ENCODE peak calls at places on chromosomes 12 and 14, in four cellular contexts. P is heart right ventricle, M is HFF-Myc, R is tibial nerve. G is an unnamed sample.

GRCh38 chr14:78758333-78758732 is 588.2 kb downstream of the NRXN3 start:
- DNase-seq in P (no peak), M (no peak), R (no peak), G (peak)

GRCh38 chr14:31363331-31364073 is 56.8 kb downstream of the HEATR5A start:
- DNase-seq in P (no peak), M (no peak), R (no peak), G (no peak)

GRCh38 chr14:56002316-56002715 is 115.9 kb upstream of the PELI2 start:
- DNase-seq in P (no peak), M (no peak), R (no peak), G (no peak)

GRCh38 chr12:111339306-111339938 is 29.5 kb downstream of the PHETA1 start:
- DNase-seq in P (no peak), M (no peak), R (no peak), G (no peak)

GRCh38 chr14:99819514-99819913 is 26.3 kb downstream of the EML1 start:
- DNase-seq in P (no peak), M (no peak), R (no peak), G (no peak)

GRCh38 chr14:102969901-102970300 is 47.4 kb downstream of the AMN start:
- DNase-seq in P (no peak), M (no peak), R (no peak), G (no peak)

GRCh38 chr12:726281-727140 is 25.9 kb upstream of the WNK1 start:
- DNase-seq in P (no peak), M (no peak), R (no peak), G (no peak)

GRCh38 chr14:68076451-68076850 is 256.9 kb downstream of the RAD51B start:
- DNase-seq in P (no peak), M (no peak), R (no peak), G (no peak)

GRCh38 chr14:41549282-41549681 is 57.4 kb upstream of the LRFN5 start:
- DNase-seq in P (no peak), M (no peak), R (no peak), G (no peak)

GRCh38 chr14:68222154-68222553 is 402.6 kb downstream of the RAD51B start:
- DNase-seq in P (no peak), M (no peak), R (no peak), G (no peak)

GRCh38 chr12:77553976-77554619 is 276.6 kb upstream of the NAV3 start:
- DNase-seq in P (no peak), M (no peak), R (no peak), G (no peak)

GRCh38 chr14:67853748-67854147 is 34.2 kb downstream of the RAD51B start:
- DNase-seq in P (no peak), M (no peak), R (no peak), G (peak)

GRCh38 chr12:117438809-117439208 is 77.4 kb upstream of the NOS1 start:
- DNase-seq in P (no peak), M (no peak), R (no peak), G (no peak)

GRCh38 chr12:106247731-106248176 is at the start of gene CKAP4:
- DNase-seq in P (peak), M (no peak), R (peak), G (no peak)

GRCh38 chr14:82855912-82856381 is 1322.3 kb upstream of the SEL1L start:
- DNase-seq in P (no peak), M (no peak), R (no peak), G (no peak)

GRCh38 chr14:73712540-73713141 is 1.5 kb downstream of the PNMA1 start:
- DNase-seq in P (no peak), M (no peak), R (no peak), G (no peak)

GRCh38 chr14:104202259-104203070 is 64.1 kb downstream of the KIF26A start:
- DNase-seq in P (no peak), M (no peak), R (no peak), G (peak)

GRCh38 chr14:62654641-62655040 is 390.6 kb downstream of the KCNH5 start:
- DNase-seq in P (no peak), M (no peak), R (no peak), G (no peak)

GRCh38 chr14:35341454-35342159 is 49.4 kb downstream of the PSMA6 start:
- DNase-seq in P (peak), M (no peak), R (peak), G (peak)

GRCh38 chr14:68147331-68147730 is 327.8 kb downstream of the RAD51B start:
- DNase-seq in P (no peak), M (no peak), R (no peak), G (no peak)

GRCh38 chr14:56552615-56553014 is 27.0 kb upstream of the TMEM260 start:
- DNase-seq in P (no peak), M (no peak), R (no peak), G (no peak)

GRCh38 chr12:23655112-23655511 is 294.4 kb downstream of the SOX5 start:
- DNase-seq in P (no peak), M (no peak), R (no peak), G (no peak)

GRCh38 chr12:100963381-100963780 is 168.8 kb downstream of the ANO4 start:
- DNase-seq in P (no peak), M (no peak), R (no peak), G (no peak)

GRCh38 chr12:19546611-19547162 is 107.4 kb downstream of the AEBP2 start:
- DNase-seq in P (no peak), M (no peak), R (no peak), G (no peak)

GRCh38 chr14:54555651-54556050 is 11.3 kb upstream of the SAMD4A start:
- DNase-seq in P (no peak), M (no peak), R (no peak), G (no peak)

GRCh38 chr12:9065607-9065856 is 50.2 kb downstream of the A2M start:
- DNase-seq in P (no peak), M (no peak), R (no peak), G (no peak)

GRCh38 chr12:24919346-24920001 is 29.4 kb downstream of the BCAT1 start:
- DNase-seq in P (no peak), M (no peak), R (no peak), G (no peak)

DNA sequence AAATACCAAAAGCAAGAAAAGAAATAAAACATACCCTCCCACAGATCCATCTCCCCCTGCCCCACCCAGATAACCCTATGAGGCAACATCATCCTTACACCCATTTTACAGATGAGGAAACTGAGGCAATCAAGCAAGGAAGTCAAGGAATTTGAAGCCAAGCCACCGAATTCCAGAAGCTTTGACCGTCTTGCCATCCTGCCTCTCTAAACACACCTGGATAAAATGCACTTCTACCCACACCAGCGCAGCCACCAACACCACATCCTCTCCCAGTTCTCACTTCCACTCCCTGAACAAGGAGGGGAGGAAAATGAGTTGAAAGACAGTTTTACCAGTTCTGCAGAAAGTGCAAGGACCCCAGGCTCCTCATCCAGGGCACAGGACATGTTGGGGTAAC is 13.6 kb downstream of the CMKLR1 start:
- DNase-seq in P (no peak), M (no peak), R (no peak), G (no peak)
- TF ChIP-seq CTCF in P (no peak), M (no peak), R (no peak), G (no peak)

DNA sequence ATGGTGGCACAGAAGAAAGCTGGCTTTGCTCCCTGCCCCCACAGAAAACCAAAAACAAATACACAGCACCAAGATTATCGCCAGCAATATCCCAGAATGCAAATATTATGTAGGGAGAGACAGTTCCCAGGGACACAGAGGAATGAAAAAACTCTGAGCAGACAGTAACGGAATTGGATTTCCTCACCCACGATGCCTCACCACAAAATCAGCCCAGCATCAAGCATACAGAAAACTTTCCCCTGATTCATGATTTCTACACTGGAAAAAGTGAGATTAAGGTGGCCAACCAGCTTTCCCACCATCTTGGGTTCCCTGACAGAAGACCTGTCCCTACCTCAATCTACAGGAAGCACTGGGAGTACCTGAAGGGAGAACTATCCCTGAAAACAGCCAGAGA is 36.6 kb downstream of the PARP11 start:
- DNase-seq in P (no peak), M (no peak), R (no peak), G (no peak)
- H3K4me3 ChIP-seq in P (no peak), M (no peak), R (no peak), G (no peak)

GRCh38 chr12:65540140-65540539 is 261.7 kb downstream of the MSRB3 start:
- DNase-seq in P (no peak), M (no peak), R (no peak), G (no peak)
- TF ChIP-seq CTCF in P (no peak), M (no peak), R (no peak), G (no peak)

DNA sequence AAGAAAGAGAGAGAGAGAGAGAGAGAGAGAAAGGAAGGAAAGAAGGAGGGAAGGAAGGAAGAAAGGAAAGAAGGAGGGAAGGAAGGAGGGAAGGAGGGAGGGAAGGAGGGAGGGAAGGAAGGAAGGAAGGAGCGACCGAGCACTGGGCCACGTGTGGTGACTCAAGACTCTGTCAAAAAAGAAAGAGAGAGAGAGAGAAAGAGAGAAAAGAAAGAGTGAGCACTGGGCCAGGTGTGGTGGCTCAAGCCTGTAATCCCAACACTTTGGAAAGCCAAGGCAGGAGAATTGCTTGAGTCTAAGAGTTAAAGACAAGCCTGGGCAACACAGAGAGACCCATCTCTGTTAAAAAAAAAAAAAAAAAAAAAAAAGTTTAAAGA is 16.3 kb upstream of the PLEKHG6 start:
- DNase-seq in P (no peak), M (no peak), R (no peak), G (no peak)
- H3K4me3 ChIP-seq in P (no peak), M (no peak), R (no peak), G (no peak)

GRCh38 chr14:21093769-21094681 is 4.4 kb downstream of the ZNF219 start:
- DNase-seq in P (no peak), M (no peak), R (no peak), G (no peak)
- TF ChIP-seq CTCF in P (no peak), M (peak), R (no peak), G (no peak)

DNA sequence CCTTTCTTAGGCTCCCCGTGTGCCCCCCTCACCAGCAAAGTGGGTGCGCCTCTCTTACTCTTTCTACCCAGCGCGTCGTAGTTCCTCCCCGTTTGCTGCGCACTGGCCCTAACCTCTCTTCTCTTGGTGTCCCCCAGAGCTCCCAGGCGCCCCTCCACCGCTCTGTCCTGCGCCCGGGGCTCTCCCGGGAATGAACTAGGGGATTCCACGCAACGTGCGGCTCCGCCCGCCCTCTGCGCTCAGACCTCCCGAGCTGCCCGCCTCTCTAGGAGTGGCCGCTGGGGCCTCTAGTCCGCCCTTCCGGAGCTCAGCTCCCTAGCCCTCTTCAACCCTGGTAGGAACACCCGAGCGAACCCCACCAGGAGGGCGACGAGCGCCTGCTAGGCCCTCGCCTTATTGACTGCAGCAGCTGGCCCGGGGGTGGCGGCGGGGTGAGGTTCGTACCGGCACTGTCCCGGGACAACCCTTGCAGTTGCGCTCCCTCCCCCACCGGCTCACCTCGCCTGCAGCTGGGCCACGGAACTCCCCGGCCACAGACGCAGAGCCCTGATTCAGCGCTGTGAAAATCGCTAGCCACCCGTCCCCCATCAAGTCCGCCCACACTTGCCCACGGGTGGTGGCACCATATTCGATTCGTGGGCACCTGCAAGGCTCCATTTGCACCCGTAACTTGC is 1.3 kb downstream of the TMEM233 start:
- DNase-seq in P (peak), M (no peak), R (no peak), G (no peak)
- H3K4me3 ChIP-seq in P (peak), M (peak), R (no peak), G (no peak)

GRCh38 chr12:104177663-104178501 is 37.7 kb upstream of the TXNRD1 start:
- DNase-seq in P (peak), M (peak), R (peak), G (no peak)
- TF ChIP-seq CTCF in P (peak), M (peak), R (no peak), G (no peak)

DNA sequence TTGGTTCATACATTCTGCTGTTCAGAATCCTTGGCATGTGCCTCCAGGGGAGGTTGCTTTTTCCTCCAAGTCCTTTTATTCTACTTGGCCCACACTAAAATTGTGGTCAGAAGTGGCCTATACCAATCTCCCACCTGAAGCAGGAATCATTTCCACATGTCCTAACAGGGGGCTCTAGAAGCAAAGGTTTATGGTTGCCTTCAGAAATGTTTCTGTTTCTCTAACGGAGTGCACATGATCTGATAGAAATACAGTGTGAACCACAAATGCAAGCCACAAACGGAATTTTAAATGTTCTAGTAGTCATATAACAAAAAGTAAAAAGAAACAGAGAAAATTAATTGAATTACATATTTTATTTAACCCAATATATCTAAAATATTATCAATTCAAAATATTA is 3.9 kb downstream of the PTGER2 start:
- DNase-seq in P (no peak), M (no peak), R (no peak), G (no peak)
- H3K4me3 ChIP-seq in P (no peak), M (no peak), R (no peak), G (no peak)